ENCODE peak calls at places on chromosome X, in five cellular contexts. M is heart left ventricle, X is PC-3, S is RWPE2, Q is heart right ventricle. N is an unnamed sample.

GRCh38 chrX:136555694-136556093 is 23.7 kb downstream of the VGLL1 start:
- DNase-seq in M (no peak), X (no peak), S (no peak), Q (no peak), N (no peak)

GRCh38 chrX:9510366-9510765 is 45.5 kb downstream of the TBL1X start:
- DNase-seq in M (no peak), X (peak), S (no peak), Q (no peak), N (no peak)

GRCh38 chrX:96615448-96615847 is 69.2 kb upstream of the DIAPH2 start:
- DNase-seq in M (no peak), X (no peak), S (no peak), Q (no peak), N (no peak)

GRCh38 chrX:65528705-65529340 is 5.8 kb downstream of the LAS1L start:
- DNase-seq in M (peak), X (peak), S (no peak), Q (peak), N (no peak)

GRCh38 chrX:42602136-42602535 is 175.8 kb downstream of the PPP1R2C start:
- DNase-seq in M (no peak), X (no peak), S (no peak), Q (no peak), N (no peak)

GRCh38 chrX:53383376-53384087 is 38.9 kb downstream of the SMC1A start:
- DNase-seq in M (peak), X (no peak), S (no peak), Q (peak), N (no peak)

GRCh38 chrX:154025230-154025629 is 5.5 kb upstream of the IRAK1 start:
- DNase-seq in M (no peak), X (no peak), S (no peak), Q (no peak), N (no peak)

GRCh38 chrX:46407036-46407752 is 138.0 kb downstream of the ZNF674 start:
- DNase-seq in M (no peak), X (no peak), S (no peak), Q (no peak), N (no peak)

GRCh38 chrX:110407910-110408545 is 49.4 kb downstream of the RTL9 start:
- DNase-seq in M (peak), X (peak), S (no peak), Q (peak), N (no peak)

GRCh38 chrX:23504895-23505294 is 162.4 kb upstream of the PRDX4 start:
- DNase-seq in M (no peak), X (no peak), S (no peak), Q (no peak), N (no peak)

GRCh38 chrX:129347291-129347690 is 176.0 kb downstream of the SMARCA1 start:
- DNase-seq in M (no peak), X (no peak), S (no peak), Q (no peak), N (no peak)

GRCh38 chrX:7088968-7089615 is 58.4 kb upstream of the STS start:
- DNase-seq in M (no peak), X (peak), S (no peak), Q (no peak), N (no peak)

GRCh38 chrX:470686-471085 is 84.0 kb upstream of the PPP2R3B start:
- DNase-seq in M (no peak), X (no peak), S (peak), Q (no peak), N (no peak)

GRCh38 chrX:53440101-53440500 is 5.9 kb upstream of the HSD17B10 start:
- DNase-seq in M (no peak), X (peak), S (no peak), Q (no peak), N (no peak)

GRCh38 chrX:281166-281999 is at the start of gene PLCXD1:
- DNase-seq in M (peak), X (no peak), S (peak), Q (no peak), N (no peak)

GRCh38 chrX:9258346-9259104 is 206.3 kb upstream of the TBL1X start:
- DNase-seq in M (no peak), X (no peak), S (no peak), Q (no peak), N (no peak)

GRCh38 chrX:68292471-68292870 is 140.8 kb downstream of the OPHN1 start:
- DNase-seq in M (no peak), X (peak), S (no peak), Q (no peak), N (no peak)

GRCh38 chrX:1600406-1601050 is 9.1 kb downstream of the AKAP17A start:
- DNase-seq in M (no peak), X (no peak), S (peak), Q (no peak), N (no peak)

GRCh38 chrX:102558607-102559006 is 40.7 kb upstream of the ARMCX5 start:
- DNase-seq in M (no peak), X (no peak), S (no peak), Q (no peak), N (no peak)

GRCh38 chrX:331145-331771 is 12.7 kb upstream of the GTPBP6 start:
- DNase-seq in M (no peak), X (peak), S (peak), Q (no peak), N (no peak)

GRCh38 chrX:68433155-68433980 is at the start of gene OPHN1:
- DNase-seq in M (peak), X (peak), S (peak), Q (peak), N (peak)

GRCh38 chrX:121084903-121085611 is 37.6 kb downstream of the GLUD2 start:
- DNase-seq in M (no peak), X (no peak), S (no peak), Q (no peak), N (no peak)

GRCh38 chrX:130082244-130083106 is 27.8 kb downstream of the ELF4 start:
- DNase-seq in M (peak), X (no peak), S (no peak), Q (peak), N (no peak)

GRCh38 chrX:104253567-104254441 is 929 bp downstream of the ESX1 start:
- DNase-seq in M (no peak), X (no peak), S (no peak), Q (no peak), N (no peak)

GRCh38 chrX:139914421-139914820 is 18.4 kb downstream of the ATP11C start:
- DNase-seq in M (no peak), X (no peak), S (no peak), Q (no peak), N (no peak)

GRCh38 chrX:7120578-7121219 is 26.8 kb upstream of the STS start:
- DNase-seq in M (no peak), X (peak), S (no peak), Q (no peak), N (no peak)

GRCh38 chrX:3697701-3698279 is 15.7 kb downstream of the PRKX start:
- DNase-seq in M (peak), X (no peak), S (no peak), Q (peak), N (no peak)

GRCh38 chrX:2848806-2849420 is 20.2 kb downstream of the GYG2 start:
- DNase-seq in M (no peak), X (peak), S (no peak), Q (no peak), N (no peak)

GRCh38 chrX:110322603-110323002 is 4.7 kb upstream of the AMMECR1 start:
- DNase-seq in M (no peak), X (peak), S (no peak), Q (no peak), N (no peak)

GRCh38 chrX:31590581-31591113 is 518.8 kb upstream of the FTHL17 start:
- DNase-seq in M (no peak), X (peak), S (no peak), Q (no peak), N (no peak)

GRCh38 chrX:46447384-46447783 is 97.8 kb downstream of the ZNF674 start:
- DNase-seq in M (no peak), X (peak), S (no peak), Q (no peak), N (no peak)

GRCh38 chrX:49039598-49040375 is 3.4 kb downstream of the TFE3 start:
- DNase-seq in M (peak), X (peak), S (peak), Q (peak), N (peak)

GRCh38 chrX:13235930-13236329 is 83.9 kb downstream of the ATXN3L start:
- DNase-seq in M (no peak), X (peak), S (no peak), Q (no peak), N (no peak)

GRCh38 chrX:119826399-119826959 is 26.3 kb downstream of the UPF3B start:
- DNase-seq in M (no peak), X (peak), S (no peak), Q (no peak), N (no peak)

GRCh38 chrX:130636277-130636676 is 234.5 kb downstream of the RBMX2 start:
- DNase-seq in M (no peak), X (no peak), S (no peak), Q (no peak), N (no peak)

GRCh38 chrX:103585421-103586313 is at the start of gene TCEAL4:
- DNase-seq in M (peak), X (peak), S (no peak), Q (peak), N (peak)

GRCh38 chrX:41799661-41800060 is 75.7 kb downstream of the GPR82 start:
- DNase-seq in M (no peak), X (no peak), S (no peak), Q (no peak), N (no peak)

GRCh38 chrX:50770702-50771101 is 43.3 kb downstream of the SHROOM4 start:
- DNase-seq in M (peak), X (no peak), S (no peak), Q (peak), N (no peak)
- H3K27ac ChIP-seq in M (peak), X (no peak), S (no peak), Q (no peak), N (no peak)

DNA sequence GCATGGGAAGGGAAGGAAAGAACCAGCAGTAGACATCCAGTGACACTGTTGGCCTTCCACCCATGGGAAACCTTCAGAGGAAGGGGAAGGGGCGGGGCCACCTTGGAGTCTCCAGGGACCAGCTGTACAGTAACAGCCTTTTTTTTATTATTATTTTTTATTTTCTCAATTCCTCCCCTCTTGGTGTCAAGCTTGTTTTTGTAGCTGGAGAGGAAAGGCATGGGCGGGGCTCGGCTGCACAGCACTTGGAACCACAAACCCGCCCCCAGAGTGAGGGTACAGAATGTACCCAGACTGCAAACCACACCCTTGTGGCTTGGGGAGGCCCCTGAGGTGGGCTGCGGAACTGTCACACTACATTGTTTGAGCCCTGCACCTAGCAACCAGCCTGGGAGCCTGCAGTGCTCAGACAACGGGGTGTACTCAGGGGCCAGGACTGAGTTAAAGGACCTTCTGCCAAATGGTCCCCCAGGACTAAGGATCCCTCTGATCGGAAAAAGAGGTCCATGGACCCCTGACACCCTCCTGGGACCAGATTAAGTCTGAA is 45.7 kb downstream of the PRPS1 start:
- DNase-seq in M (peak), X (no peak), S (peak), Q (peak), N (peak)
- H3K4me3 ChIP-seq in M (peak), X (no peak), S (no peak), Q (no peak), N (peak)

GRCh38 chrX:118553042-118553714 is 57.6 kb downstream of the DOCK11 start:
- DNase-seq in M (no peak), X (no peak), S (no peak), Q (no peak), N (no peak)
- H3K27ac ChIP-seq in M (no peak), X (no peak), S (peak), Q (no peak), N (no peak)

GRCh38 chrX:71667328-71668247 is at the start of gene LOC101059915:
- DNase-seq in M (no peak), X (no peak), S (no peak), Q (no peak), N (no peak)
- H3K4me3 ChIP-seq in M (no peak), X (no peak), S (no peak), Q (no peak), N (no peak)